ENCODE peak calls at places on chromosomes 11 and 22, in eight cellular contexts. D, F, T, M, J, Z, E and U are unnamed samples.

GRCh38 chr11:11813288-11813962 is 28.3 kb upstream of the USP47 start:
- DNase-seq in T (peak), Z (no peak), M (peak), D (peak), E (no peak), F (no peak), J (no peak), U (no peak)

GRCh38 chr11:117071344-117071787 is 26.9 kb downstream of the SIK3 start:
- DNase-seq in Z (no peak), T (no peak), J (no peak), F (peak), D (peak), E (no peak), M (no peak), U (peak)

GRCh38 chr11:105244157-105244820 is 104.7 kb upstream of the CARD18 start:
- DNase-seq in T (peak), D (peak), F (no peak), Z (no peak), M (peak), E (no peak), J (no peak), U (peak)

GRCh38 chr22:37471721-37472417 is 14.3 kb downstream of the MFNG start:
- DNase-seq in F (no peak), M (no peak), J (no peak), E (no peak), D (no peak), T (no peak), Z (no peak), U (no peak)

GRCh38 chr11:17351510-17352176 is at the start of gene NCR3LG1:
- DNase-seq in D (peak), E (peak), T (peak), Z (peak), M (no peak), F (peak), J (peak), U (peak)

GRCh38 chr11:19853901-19854300 is 141.3 kb downstream of the NAV2 start:
- DNase-seq in Z (no peak), M (no peak), D (no peak), T (no peak), E (no peak), F (no peak), J (no peak), U (no peak)

GRCh38 chr11:69512790-69513189 is 31.3 kb downstream of the LINC01488 start:
- DNase-seq in Z (no peak), D (no peak), E (no peak), M (no peak), J (peak), F (no peak), T (no peak), U (no peak)

GRCh38 chr22:28978158-28978557 is 83.5 kb downstream of the C22orf31 start:
- DNase-seq in T (peak), D (no peak), F (no peak), M (no peak), J (no peak), Z (no peak), E (no peak), U (no peak)

GRCh38 chr22:19052941-19053551 is 69.2 kb downstream of the DGCR2 start:
- DNase-seq in F (no peak), J (no peak), E (no peak), Z (no peak), M (no peak), D (no peak), T (no peak), U (no peak)

GRCh38 chr11:125313271-125314222 is 149.0 kb downstream of the PKNOX2 start:
- DNase-seq in J (no peak), F (peak), M (no peak), D (no peak), T (no peak), E (no peak), Z (no peak), U (no peak)

GRCh38 chr11:10818594-10818993 is 9.9 kb upstream of the EIF4G2 start:
- DNase-seq in F (no peak), D (peak), Z (no peak), M (peak), E (no peak), J (no peak), T (peak), U (no peak)

GRCh38 chr11:126434950-126435335 is 79.5 kb downstream of the ST3GAL4 start:
- DNase-seq in M (no peak), D (no peak), J (no peak), T (no peak), Z (no peak), E (no peak), F (no peak), U (no peak)

GRCh38 chr11:100624346-100624745 is 62.7 kb upstream of the ARHGAP42 start:
- DNase-seq in Z (no peak), F (no peak), T (peak), E (no peak), M (no peak), J (no peak), D (no peak), U (no peak)

GRCh38 chr11:8056810-8057463 is 24.1 kb upstream of the TUB start:
- DNase-seq in D (no peak), T (peak), J (no peak), E (no peak), Z (no peak), M (peak), F (no peak), U (no peak)

GRCh38 chr11:70901951-70902521 is 350.3 kb downstream of the SHANK2 start:
- DNase-seq in F (no peak), Z (no peak), D (no peak), M (no peak), T (no peak), J (no peak), E (no peak), U (peak)

GRCh38 chr11:101444164-101444563 is 139.6 kb downstream of the TRPC6 start:
- DNase-seq in M (no peak), D (no peak), F (no peak), E (no peak), T (no peak), Z (no peak), J (no peak), U (peak)

GRCh38 chr11:65496304-65497140 is 2.3 kb upstream of the MALAT1 start:
- DNase-seq in M (peak), E (no peak), J (peak), D (no peak), Z (no peak), T (peak), F (peak), U (peak)

GRCh38 chr22:44613196-44613595 is 88.8 kb upstream of the PRR5 start:
- DNase-seq in E (no peak), T (no peak), Z (no peak), F (no peak), J (no peak), D (no peak), M (no peak), U (no peak)

GRCh38 chr11:128250482-128250881 is 336.9 kb downstream of the ETS1 start:
- DNase-seq in Z (no peak), M (no peak), F (no peak), D (no peak), E (no peak), T (no peak), J (no peak), U (no peak)

GRCh38 chr11:128624269-128625170 is 37.2 kb upstream of the ETS1 start:
- DNase-seq in J (peak), Z (no peak), D (no peak), E (peak), F (no peak), M (no peak), T (no peak), U (no peak)

GRCh38 chr11:12845739-12846358 is 163.3 kb upstream of the RASSF10 start:
- DNase-seq in E (no peak), T (peak), J (peak), Z (peak), M (no peak), D (peak), F (peak), U (peak)

GRCh38 chr22:47618180-47618579 is 855.7 kb downstream of the TBC1D22A start:
- DNase-seq in J (no peak), E (no peak), F (peak), D (no peak), Z (no peak), T (no peak), M (no peak), U (no peak)

GRCh38 chr11:74050465-74050864 is 41.6 kb upstream of the UCP3 start:
- DNase-seq in J (no peak), D (no peak), Z (no peak), F (no peak), T (peak), E (no peak), M (no peak), U (no peak)

GRCh38 chr11:61888043-61888442 is 3.3 kb downstream of the FADS3 start:
- DNase-seq in J (no peak), F (no peak), E (no peak), Z (no peak), T (peak), M (peak), D (peak), U (no peak)

GRCh38 chr11:122253541-122254317 is 137.7 kb upstream of the BLID start:
- DNase-seq in J (no peak), M (no peak), D (no peak), Z (no peak), F (no peak), T (no peak), E (no peak), U (peak)

GRCh38 chr11:134801526-134801925 is 389.5 kb upstream of the B3GAT1 start:
- DNase-seq in E (no peak), D (no peak), Z (no peak), T (no peak), M (no peak), J (no peak), F (no peak), U (no peak)

GRCh38 chr11:56716379-56716854 is 17.5 kb downstream of the OR9G1 start:
- DNase-seq in T (no peak), D (no peak), J (no peak), M (no peak), E (no peak), F (peak), Z (no peak), U (no peak)

GRCh38 chr11:119874660-119875238 is 145.7 kb upstream of the NECTIN1 start:
- DNase-seq in F (peak), D (no peak), M (no peak), J (no peak), T (no peak), Z (no peak), E (no peak), U (no peak)

GRCh38 chr11:62392944-62393628 is 25.7 kb upstream of the SCGB1A1 start:
- DNase-seq in Z (no peak), D (peak), T (peak), F (peak), E (no peak), M (no peak), J (no peak), U (no peak)

GRCh38 chr11:71971676-71972075 is 27.0 kb upstream of the IL18BP start:
- DNase-seq in J (no peak), Z (no peak), D (no peak), M (no peak), F (no peak), T (no peak), E (no peak), U (peak)

GRCh38 chr11:72221386-72221785 is 3.2 kb upstream of the INPPL1 start:
- DNase-seq in F (peak), D (no peak), Z (no peak), J (no peak), M (no peak), T (no peak), E (no peak), U (no peak)

GRCh38 chr22:24697671-24698082 is 76.8 kb downstream of the PIWIL3 start:
- DNase-seq in J (peak), D (no peak), F (peak), E (no peak), T (no peak), Z (no peak), M (no peak), U (no peak)

GRCh38 chr11:69100454-69101099 is 51.8 kb downstream of the TPCN2 start:
- DNase-seq in Z (no peak), D (no peak), F (no peak), T (no peak), E (no peak), M (no peak), J (no peak), U (no peak)

GRCh38 chr22:50688448-50688847 is 15.8 kb downstream of the SHANK3 start:
- DNase-seq in F (no peak), M (no peak), Z (no peak), E (no peak), T (no peak), J (no peak), D (no peak), U (no peak)

GRCh38 chr22:22226448-22227187 is 18.0 kb upstream of the VPREB1 start:
- DNase-seq in M (no peak), T (no peak), J (no peak), E (no peak), Z (no peak), F (no peak), D (no peak), U (no peak)